ENCODE peak calls at places on chromosomes 4 and X, in six cellular contexts. One of them, this sample, is unnamed.

GRCh38 chr4:152587127-152587526 is 51.2 kb upstream of the FBXW7 start:
- DNase-seq in fibroblast of mammary gland: no peak
- DNase-seq in NB4: no peak
- DNase-seq in GM06990: no peak
- DNase-seq in AG10803: no peak
- DNase-seq in transverse colon: no peak
- DNase-seq in this sample: no peak

GRCh38 chr4:74096265-74096980 is 2.6 kb downstream of the CXCL2 start:
- DNase-seq in fibroblast of mammary gland: peak; percentile 34
- DNase-seq in AG10803: no peak
- DNase-seq in GM06990: no peak
- DNase-seq in transverse colon: no peak
- DNase-seq in NB4: no peak
- DNase-seq in this sample: no peak

GRCh38 chr4:73836373-73837269 is at the start of gene CXCL6:
- DNase-seq in GM06990: no peak
- DNase-seq in fibroblast of mammary gland: no peak
- DNase-seq in transverse colon: peak; percentile 28
- DNase-seq in NB4: peak; percentile 42
- DNase-seq in AG10803: no peak
- DNase-seq in this sample: no peak

GRCh38 chrX:22351966-22352365 is 79.3 kb downstream of the CBLL2 start:
- DNase-seq in NB4: no peak
- DNase-seq in transverse colon: no peak
- DNase-seq in AG10803: peak; percentile 1
- DNase-seq in GM06990: no peak
- DNase-seq in fibroblast of mammary gland: peak; percentile 26
- DNase-seq in this sample: no peak

GRCh38 chr4:156591679-156592078 is 379.9 kb downstream of the PDGFC start:
- DNase-seq in NB4: no peak
- DNase-seq in transverse colon: no peak
- DNase-seq in GM06990: no peak
- DNase-seq in fibroblast of mammary gland: no peak
- DNase-seq in AG10803: no peak
- DNase-seq in this sample: no peak

GRCh38 chr4:10296730-10297129 is 160.5 kb downstream of the ZNF518B start:
- DNase-seq in transverse colon: no peak
- DNase-seq in AG10803: peak; percentile 92
- DNase-seq in NB4: no peak
- DNase-seq in GM06990: no peak
- DNase-seq in fibroblast of mammary gland: no peak
- DNase-seq in this sample: no peak

GRCh38 chrX:10049246-10049645 is 82.1 kb downstream of the CLDN34 start:
- DNase-seq in GM06990: no peak
- DNase-seq in transverse colon: no peak
- DNase-seq in AG10803: peak; percentile 86
- DNase-seq in NB4: no peak
- DNase-seq in fibroblast of mammary gland: peak; percentile 20
- DNase-seq in this sample: no peak

GRCh38 chrX:46961574-46962279 is 49.5 kb downstream of the JADE3 start:
- DNase-seq in NB4: no peak
- DNase-seq in transverse colon: no peak
- DNase-seq in AG10803: no peak
- DNase-seq in fibroblast of mammary gland: no peak
- DNase-seq in GM06990: no peak
- DNase-seq in this sample: no peak

GRCh38 chr4:26583538-26583864 is 383 bp upstream of the TBC1D19 start:
- DNase-seq in NB4: no peak
- DNase-seq in fibroblast of mammary gland: no peak
- DNase-seq in transverse colon: no peak
- DNase-seq in GM06990: no peak
- DNase-seq in AG10803: no peak
- DNase-seq in this sample: no peak

GRCh38 chr4:113355550-113356371 is 306.3 kb downstream of the ANK2 start:
- DNase-seq in GM06990: peak; percentile 63
- DNase-seq in fibroblast of mammary gland: peak; percentile 96
- DNase-seq in NB4: peak; percentile 94
- DNase-seq in transverse colon: peak; percentile 8
- DNase-seq in AG10803: peak; percentile 91
- DNase-seq in this sample: no peak

GRCh38 chrX:69121321-69122000 is 43.8 kb downstream of the PJA1 start:
- DNase-seq in GM06990: no peak
- DNase-seq in transverse colon: no peak
- DNase-seq in NB4: peak; percentile 63
- DNase-seq in fibroblast of mammary gland: no peak
- DNase-seq in AG10803: no peak
- DNase-seq in this sample: no peak

DNA sequence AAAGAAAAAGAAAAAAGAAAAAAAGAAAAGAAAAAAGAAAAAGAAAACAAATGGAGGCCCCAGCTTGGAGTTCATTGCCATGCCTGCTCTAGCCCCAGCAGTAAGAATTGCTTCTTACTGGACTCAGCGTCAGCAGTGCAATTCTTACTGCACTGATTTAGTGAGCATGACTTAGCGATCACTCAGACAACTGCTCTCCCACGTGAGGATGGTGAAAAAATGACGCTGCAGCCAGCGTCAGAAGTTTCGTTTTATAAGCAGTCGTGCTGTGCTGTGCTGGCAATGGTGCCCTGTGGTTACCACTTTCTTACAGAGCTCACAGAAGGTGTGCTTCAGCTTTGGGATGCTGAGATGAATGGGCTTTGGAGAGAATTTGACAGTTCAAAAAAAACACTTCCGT is 68.3 kb upstream of the DDX3X start:
- DNase-seq in GM06990: no peak
- DNase-seq in fibroblast of mammary gland: peak; percentile 86
- DNase-seq in transverse colon: peak; percentile 41
- DNase-seq in NB4: peak; percentile 14
- DNase-seq in AG10803: peak; percentile 80
- DNase-seq in this sample: no peak
- TF ChIP-seq CTCF in GM06990: no peak
- TF ChIP-seq CTCF in fibroblast of mammary gland: no peak
- TF ChIP-seq CTCF in transverse colon: no peak
- TF ChIP-seq CTCF in NB4: no peak
- TF ChIP-seq CTCF in AG10803: no peak
- TF ChIP-seq CTCF in this sample: no peak

DNA sequence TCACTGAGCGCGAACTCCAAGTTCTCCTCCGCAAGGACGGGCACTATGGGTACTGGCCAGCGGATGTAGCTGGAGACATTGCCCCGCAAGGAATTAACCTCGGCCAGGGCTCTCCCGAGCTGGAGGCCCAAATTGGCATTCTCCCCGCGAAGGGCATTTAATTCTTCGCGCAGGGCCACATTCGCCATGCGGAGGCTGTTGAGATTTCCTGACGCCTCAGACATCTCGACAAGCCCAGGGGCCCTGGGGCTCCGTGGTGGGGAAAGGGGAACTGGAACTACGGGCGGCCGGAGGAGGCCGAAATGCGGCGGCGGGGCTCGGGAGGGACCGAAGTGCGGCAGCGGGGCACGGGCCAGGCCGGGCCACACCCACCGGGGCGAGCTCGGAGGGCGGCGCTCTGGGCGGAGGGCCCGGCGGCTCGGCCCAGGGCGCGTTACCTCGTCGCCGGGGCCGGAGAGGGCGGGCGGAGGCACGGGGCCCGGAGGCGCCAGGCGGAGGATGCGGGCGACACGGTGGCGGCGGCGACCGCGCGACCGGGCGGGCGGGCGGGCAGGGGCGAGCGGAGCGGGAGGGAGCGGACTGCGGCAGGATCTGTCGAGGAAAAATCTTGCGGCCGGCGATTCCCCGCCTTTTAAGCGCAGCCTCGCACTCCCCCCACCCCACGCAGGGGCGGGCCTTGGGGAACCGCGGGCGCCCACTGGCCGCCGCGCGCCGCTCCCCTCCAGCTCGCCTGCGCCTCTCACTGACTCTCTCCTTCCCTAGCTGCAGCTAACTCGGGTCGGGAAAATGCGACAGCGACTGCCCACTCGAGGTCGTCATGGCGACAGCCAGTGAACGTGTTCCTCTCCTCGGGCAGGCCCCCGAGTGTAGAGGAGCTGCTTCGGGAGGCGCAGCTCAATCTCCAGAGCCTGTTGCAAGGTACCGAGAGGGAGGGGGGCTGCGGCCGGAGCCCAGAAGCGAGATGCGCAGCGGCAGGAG is at the start of gene RTL5:
- DNase-seq in NB4: peak; percentile 75
- DNase-seq in GM06990: peak; percentile 39
- DNase-seq in transverse colon: peak; percentile 81
- DNase-seq in fibroblast of mammary gland: peak; percentile 75
- DNase-seq in AG10803: peak; percentile 89
- DNase-seq in this sample: peak; percentile 82
- TF ChIP-seq CTCF in NB4: no peak
- TF ChIP-seq CTCF in GM06990: no peak
- TF ChIP-seq CTCF in transverse colon: no peak
- TF ChIP-seq CTCF in fibroblast of mammary gland: no peak
- TF ChIP-seq CTCF in AG10803: no peak
- TF ChIP-seq CTCF in this sample: no peak

GRCh38 chr4:186146443-186146842 is 41.9 kb downstream of the FAM149A start:
- DNase-seq in fibroblast of mammary gland: no peak
- DNase-seq in transverse colon: no peak
- DNase-seq in NB4: no peak
- DNase-seq in AG10803: no peak
- DNase-seq in GM06990: no peak
- DNase-seq in this sample: no peak

GRCh38 chr4:186149872-186150271 is 41.5 kb upstream of the CYP4V2 start:
- DNase-seq in transverse colon: peak; percentile 45
- DNase-seq in GM06990: no peak
- DNase-seq in NB4: peak; percentile 37
- DNase-seq in AG10803: peak; percentile 19
- DNase-seq in fibroblast of mammary gland: peak; percentile 42
- DNase-seq in this sample: peak; percentile 67

GRCh38 chr4:186148335-186148975 is 42.9 kb upstream of the CYP4V2 start:
- DNase-seq in fibroblast of mammary gland: no peak
- DNase-seq in NB4: no peak
- DNase-seq in GM06990: no peak
- DNase-seq in transverse colon: no peak
- DNase-seq in AG10803: no peak
- DNase-seq in this sample: no peak

GRCh38 chr4:186144596-186145569 is 40.4 kb downstream of the FAM149A start:
- DNase-seq in AG10803: peak; percentile 49
- DNase-seq in GM06990: no peak
- DNase-seq in NB4: no peak
- DNase-seq in transverse colon: peak; percentile 55
- DNase-seq in fibroblast of mammary gland: peak; percentile 47
- DNase-seq in this sample: peak; percentile 82

GRCh38 chr4:186144180-186144579 is 39.7 kb downstream of the FAM149A start:
- DNase-seq in fibroblast of mammary gland: peak; percentile 40
- DNase-seq in AG10803: peak; percentile 25
- DNase-seq in GM06990: no peak
- DNase-seq in NB4: no peak
- DNase-seq in transverse colon: peak; percentile 19
- DNase-seq in this sample: no peak
- TF ChIP-seq CTCF in fibroblast of mammary gland: no peak
- TF ChIP-seq CTCF in AG10803: peak; percentile 21
- TF ChIP-seq CTCF in GM06990: no peak
- TF ChIP-seq CTCF in NB4: no peak
- TF ChIP-seq CTCF in transverse colon: peak; percentile 15
- TF ChIP-seq CTCF in this sample: peak; percentile 70

GRCh38 chrX:7330551-7330950 is 182.6 kb upstream of the PUDP start:
- DNase-seq in NB4: no peak
- DNase-seq in GM06990: no peak
- DNase-seq in AG10803: peak; percentile 63
- DNase-seq in transverse colon: no peak
- DNase-seq in fibroblast of mammary gland: peak; percentile 74
- DNase-seq in this sample: no peak

GRCh38 chrX:7330971-7331746 is 183.2 kb upstream of the PUDP start:
- DNase-seq in AG10803: peak; percentile 97
- DNase-seq in fibroblast of mammary gland: peak; percentile 96
- DNase-seq in transverse colon: no peak
- DNase-seq in GM06990: no peak
- DNase-seq in NB4: no peak
- DNase-seq in this sample: no peak

DNA sequence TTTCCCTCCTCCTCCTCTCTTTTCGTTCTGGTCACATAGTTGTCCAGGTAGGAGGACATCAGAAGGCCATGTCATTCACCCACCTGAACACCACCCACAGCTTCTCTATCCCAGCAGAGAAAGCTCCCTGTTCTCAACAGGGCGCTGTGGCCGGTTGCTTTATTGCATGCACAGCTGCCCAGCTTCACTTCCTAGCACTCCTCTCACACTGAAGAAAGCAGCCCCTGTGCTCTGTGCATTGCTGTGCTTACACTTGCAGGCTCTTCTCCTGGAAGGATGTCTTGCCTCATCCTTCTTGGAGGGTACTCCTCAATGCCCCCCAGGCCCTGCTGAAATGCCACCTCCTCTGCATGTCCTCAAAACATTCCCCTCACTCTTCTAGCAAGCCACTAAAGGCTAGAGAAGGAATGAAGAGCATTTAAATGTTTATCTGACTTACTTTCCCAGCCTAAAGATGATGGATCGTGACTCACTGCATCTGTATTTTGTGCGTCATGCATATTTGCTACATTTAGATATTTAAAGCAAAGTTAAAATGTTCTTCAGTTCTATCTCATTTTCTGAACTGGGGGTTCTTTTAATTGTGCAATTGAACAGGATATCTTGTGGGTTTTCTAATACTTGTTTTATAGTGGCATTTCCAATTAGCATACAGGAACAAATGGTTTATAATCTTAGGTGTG is 186.4 kb upstream of the PUDP start:
- DNase-seq in NB4: no peak
- DNase-seq in fibroblast of mammary gland: peak; percentile 89
- DNase-seq in AG10803: peak; percentile 88
- DNase-seq in transverse colon: no peak
- DNase-seq in GM06990: no peak
- DNase-seq in this sample: no peak
- TF ChIP-seq CTCF in NB4: no peak
- TF ChIP-seq CTCF in fibroblast of mammary gland: no peak
- TF ChIP-seq CTCF in AG10803: no peak
- TF ChIP-seq CTCF in transverse colon: no peak
- TF ChIP-seq CTCF in GM06990: no peak
- TF ChIP-seq CTCF in this sample: no peak

DNA sequence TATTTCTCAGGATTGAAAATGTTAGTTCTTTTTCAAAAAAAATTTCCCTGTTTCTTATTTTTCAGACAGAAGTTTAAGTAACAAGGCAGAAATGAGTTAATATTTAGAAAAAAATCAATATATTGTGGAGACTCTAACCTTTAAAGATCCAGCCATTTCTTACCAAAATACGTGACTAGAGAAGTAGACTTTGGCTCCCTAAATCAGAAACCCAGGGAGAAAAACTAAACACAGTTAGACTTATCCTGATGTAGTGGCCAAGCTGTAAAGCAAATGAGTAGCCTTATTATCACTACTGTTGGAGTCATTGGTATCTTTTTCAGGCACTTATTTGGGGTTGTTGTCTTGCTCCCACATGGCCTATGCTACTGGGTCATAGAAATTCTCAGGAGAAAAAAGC is 1556.4 kb upstream of the ADGRL3 start:
- DNase-seq in GM06990: no peak
- DNase-seq in fibroblast of mammary gland: no peak
- DNase-seq in AG10803: no peak
- DNase-seq in NB4: no peak
- DNase-seq in transverse colon: no peak
- DNase-seq in this sample: no peak
- TF ChIP-seq CTCF in GM06990: no peak
- TF ChIP-seq CTCF in fibroblast of mammary gland: no peak
- TF ChIP-seq CTCF in AG10803: no peak
- TF ChIP-seq CTCF in NB4: no peak
- TF ChIP-seq CTCF in transverse colon: no peak
- TF ChIP-seq CTCF in this sample: no peak

GRCh38 chr4:104451573-104451972 is 43.1 kb downstream of the CXXC4 start:
- DNase-seq in GM06990: no peak
- DNase-seq in AG10803: no peak
- DNase-seq in transverse colon: no peak
- DNase-seq in NB4: peak; percentile 4
- DNase-seq in fibroblast of mammary gland: peak; percentile 14
- DNase-seq in this sample: no peak
- TF ChIP-seq CTCF in GM06990: peak; percentile 57
- TF ChIP-seq CTCF in AG10803: no peak
- TF ChIP-seq CTCF in transverse colon: peak; percentile 42
- TF ChIP-seq CTCF in NB4: no peak
- TF ChIP-seq CTCF in fibroblast of mammary gland: peak; percentile 43
- TF ChIP-seq CTCF in this sample: peak; percentile 63

GRCh38 chrX:110853610-110854009 is 58.0 kb upstream of the CHRDL1 start:
- DNase-seq in AG10803: peak; percentile 12
- DNase-seq in transverse colon: no peak
- DNase-seq in NB4: peak; percentile 24
- DNase-seq in fibroblast of mammary gland: peak; percentile 32
- DNase-seq in GM06990: no peak
- DNase-seq in this sample: no peak
- TF ChIP-seq CTCF in AG10803: peak; percentile 51
- TF ChIP-seq CTCF in transverse colon: peak; percentile 21
- TF ChIP-seq CTCF in NB4: peak; percentile 16
- TF ChIP-seq CTCF in fibroblast of mammary gland: peak; percentile 36
- TF ChIP-seq CTCF in GM06990: peak; percentile 8
- TF ChIP-seq CTCF in this sample: peak; percentile 69